ENCODE peak calls at places on chromosome 9, in eight cellular contexts. C is HCT116; V is stomach; D is adrenal gland; G is CD8-positive, alpha-beta memory T cell; Z is ascending aorta; N is endodermal cell; Q is upper lobe of right lung. H is an unnamed sample. For H3K36me3, H3K9me3 and H3K4me1, the result is how much of the 10 kb centered on the place peaks cover.

GRCh38 chr9:88387035-88387732 is 1.1 kb upstream of the SPIN1 start:
- DNase-seq in Q (peak), V (peak), Z (no peak), C (peak), N (no peak), D (peak), G (peak), H (peak)

GRCh38 chr9:130402645-130403440 is 41.9 kb upstream of the ASS1 start:
- DNase-seq in G (no peak), C (no peak), D (no peak), Q (no peak), Z (no peak), V (no peak), N (no peak), H (no peak)

GRCh38 chr9:111429175-111429574 is 55.0 kb downstream of the ECPAS start:
- DNase-seq in D (no peak), V (no peak), Q (no peak), C (no peak), N (no peak), Z (no peak), G (no peak), H (no peak)

GRCh38 chr9:20729545-20729944 is 45.5 kb downstream of the FOCAD start:
- DNase-seq in Q (no peak), N (no peak), Z (no peak), V (no peak), D (no peak), C (no peak), G (no peak), H (no peak)

GRCh38 chr9:98861881-98862501 is 54.5 kb downstream of the GALNT12 start:
- DNase-seq in G (no peak), N (no peak), D (no peak), V (no peak), Z (no peak), Q (no peak), C (no peak), H (no peak)

GRCh38 chr9:124254261-124254682 is 3.5 kb upstream of the NEK6 start:
- DNase-seq in Q (no peak), D (no peak), G (no peak), V (no peak), N (no peak), Z (no peak), C (no peak), H (no peak)

GRCh38 chr9:93082841-93083411 is 13.1 kb upstream of the CARD19 start:
- DNase-seq in Z (no peak), V (no peak), D (peak), Q (peak), C (no peak), G (no peak), N (peak), H (no peak)

GRCh38 chr9:102845847-102846246 is 149.3 kb upstream of the CYLC2 start:
- DNase-seq in V (no peak), N (no peak), G (no peak), Z (no peak), D (no peak), C (no peak), Q (no peak), H (no peak)

GRCh38 chr9:72399391-72399790 is 34.4 kb upstream of the ZFAND5 start:
- DNase-seq in Q (no peak), C (no peak), V (no peak), G (no peak), N (no peak), D (no peak), Z (no peak), H (no peak)

GRCh38 chr9:127812936-127813675 is 10.4 kb downstream of the FPGS start:
- DNase-seq in Q (no peak), Z (no peak), G (no peak), N (no peak), C (no peak), V (no peak), D (no peak), H (no peak)

GRCh38 chr9:70945301-70945700 is 176.1 kb downstream of the TRPM3 start:
- DNase-seq in C (no peak), V (no peak), Z (no peak), Q (no peak), N (no peak), G (no peak), D (no peak), H (no peak)

GRCh38 chr9:117088786-117089185 is 326.1 kb downstream of the ASTN2 start:
- DNase-seq in C (no peak), Z (no peak), G (no peak), N (no peak), D (no peak), Q (no peak), V (no peak), H (no peak)

GRCh38 chr9:128862401-128862851 is 19.3 kb downstream of the KYAT1 start:
- DNase-seq in Q (peak), C (no peak), Z (no peak), V (peak), G (no peak), N (no peak), D (no peak), H (no peak)

GRCh38 chr9:125407432-125407973 is 145.9 kb downstream of the GAPVD1 start:
- DNase-seq in C (no peak), G (no peak), Z (no peak), V (no peak), Q (no peak), D (no peak), N (no peak), H (no peak)

GRCh38 chr9:125915606-125916005 is 168.4 kb downstream of the PBX3 start:
- DNase-seq in N (no peak), Q (no peak), C (no peak), V (no peak), Z (no peak), G (no peak), D (no peak), H (no peak)

GRCh38 chr9:124725068-124725452 is 46.1 kb downstream of the NR6A1 start:
- DNase-seq in C (no peak), G (no peak), Q (no peak), D (no peak), N (no peak), V (no peak), Z (no peak), H (no peak)

GRCh38 chr9:133513214-133514088 is 11.3 kb downstream of the MYMK start:
- DNase-seq in V (no peak), N (no peak), Q (no peak), G (no peak), C (no peak), Z (no peak), D (no peak), H (no peak)

GRCh38 chr9:83334320-83334719 is 203.9 kb downstream of the FRMD3 start:
- DNase-seq in Q (peak), D (peak), G (peak), Z (peak), N (peak), V (peak), C (peak), H (peak)

GRCh38 chr9:114156658-114157421 is 1.5 kb downstream of the COL27A1 start:
- DNase-seq in Z (no peak), Q (peak), N (peak), G (no peak), C (no peak), V (peak), D (peak), H (peak)

GRCh38 chr9:107827304-107827703 is 337.7 kb upstream of the KLF4 start:
- DNase-seq in Q (no peak), V (no peak), N (no peak), G (no peak), C (no peak), D (peak), Z (no peak), H (no peak)

GRCh38 chr9:128861501-128861900 is 20.2 kb downstream of the KYAT1 start:
- DNase-seq in Q (no peak), V (no peak), Z (no peak), N (peak), D (no peak), C (no peak), G (no peak), H (no peak)

GRCh38 chr9:134723491-134723890 is 81.9 kb downstream of the COL5A1 start:
- DNase-seq in Q (no peak), N (no peak), C (no peak), V (no peak), G (no peak), Z (no peak), D (no peak), H (no peak)

GRCh38 chr9:127905788-127906191 is 6.4 kb upstream of the ST6GALNAC6 start:
- DNase-seq in D (no peak), Z (no peak), N (no peak), G (peak), C (no peak), V (no peak), Q (peak), H (no peak)

GRCh38 chr9:3240651-3241268 is 285.0 kb downstream of the RFX3 start:
- DNase-seq in C (peak), Q (peak), G (peak), D (peak), Z (no peak), V (peak), N (peak), H (peak)

DNA sequence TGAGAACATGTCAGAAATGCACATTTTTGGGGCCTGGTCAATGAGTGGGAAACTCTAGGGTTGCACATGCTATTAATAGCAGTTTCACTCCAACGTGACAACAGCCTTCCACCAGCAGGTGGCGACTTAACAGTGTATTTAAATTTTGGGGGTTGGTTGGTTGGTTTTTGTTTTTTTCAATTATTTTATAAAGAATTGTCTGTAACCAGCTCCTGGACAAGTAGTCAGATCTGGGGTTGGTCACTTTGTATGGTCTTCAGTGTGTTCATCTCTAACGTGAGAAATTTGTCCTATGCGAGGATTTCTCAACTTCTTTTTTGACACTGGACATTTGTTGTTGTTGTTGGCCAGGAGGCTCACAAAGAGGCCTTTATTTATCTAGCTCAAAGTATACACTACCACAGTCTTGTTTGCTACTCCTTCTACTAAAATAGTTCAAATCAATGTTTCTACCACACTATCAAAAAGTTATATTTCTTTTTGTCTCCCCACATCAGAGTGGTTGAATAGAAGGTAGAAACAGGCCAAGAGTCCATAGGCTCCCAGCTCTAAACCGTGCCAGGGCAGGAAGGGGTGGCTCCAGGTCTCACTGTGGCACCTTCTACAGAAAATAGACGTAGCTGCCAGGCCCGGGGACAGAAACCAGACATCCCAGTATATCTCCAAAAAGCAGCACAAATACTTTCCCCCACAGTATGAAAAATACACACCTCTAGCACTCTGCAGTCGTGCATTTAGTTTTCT is 110.4 kb downstream of the TRPM6 start:
- DNase-seq in D (peak), Z (no peak), Q (peak), N (peak), G (peak), C (peak), V (peak), H (peak)
- H3K36me3 ChIP-seq in D (under half), Z (under half), Q (under half), N (under half), G (under half), C (under half), V (under half), H (under half)

DNA sequence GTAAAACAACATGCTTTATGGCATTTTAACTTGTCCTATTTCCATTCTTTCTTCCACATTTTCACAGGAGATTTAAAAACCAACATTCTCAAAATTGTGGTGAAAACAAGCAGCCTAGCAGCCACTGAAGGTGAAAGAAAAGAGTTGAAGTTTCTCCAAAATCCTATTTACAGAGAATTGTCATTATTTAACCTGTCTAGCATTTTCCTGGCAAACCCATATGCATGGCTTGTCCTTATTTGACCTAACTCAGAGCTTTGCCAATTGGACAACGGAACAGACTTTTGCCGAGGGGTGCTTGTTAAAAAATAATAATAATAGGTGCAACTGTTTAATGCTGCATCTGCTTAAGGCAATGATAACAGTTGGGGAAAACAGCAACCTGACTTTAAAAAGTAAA is 80.4 kb upstream of the PCSK5 start:
- DNase-seq in G (no peak), D (no peak), Z (no peak), Q (no peak), C (no peak), N (no peak), V (no peak), H (no peak)
- H3K9me3 ChIP-seq in G (under half), D (under half), Z (under half), Q (under half), C (under half), N (under half), V (under half), H (under half)

GRCh38 chr9:2213830-2214468 is 198.8 kb downstream of the SMARCA2 start:
- DNase-seq in Q (no peak), Z (no peak), D (no peak), C (no peak), N (no peak), V (no peak), G (no peak), H (no peak)

GRCh38 chr9:2208991-2209390 is 193.8 kb downstream of the SMARCA2 start:
- DNase-seq in Z (no peak), N (no peak), C (no peak), D (no peak), Q (no peak), G (no peak), V (no peak), H (no peak)

GRCh38 chr9:2210201-2210600 is 195.1 kb downstream of the SMARCA2 start:
- DNase-seq in N (no peak), V (no peak), Z (no peak), C (no peak), Q (no peak), G (no peak), D (no peak), H (no peak)

GRCh38 chr9:2208465-2208864 is 193.3 kb downstream of the SMARCA2 start:
- DNase-seq in Z (no peak), Q (no peak), N (no peak), D (no peak), G (no peak), C (no peak), V (no peak), H (no peak)

DNA sequence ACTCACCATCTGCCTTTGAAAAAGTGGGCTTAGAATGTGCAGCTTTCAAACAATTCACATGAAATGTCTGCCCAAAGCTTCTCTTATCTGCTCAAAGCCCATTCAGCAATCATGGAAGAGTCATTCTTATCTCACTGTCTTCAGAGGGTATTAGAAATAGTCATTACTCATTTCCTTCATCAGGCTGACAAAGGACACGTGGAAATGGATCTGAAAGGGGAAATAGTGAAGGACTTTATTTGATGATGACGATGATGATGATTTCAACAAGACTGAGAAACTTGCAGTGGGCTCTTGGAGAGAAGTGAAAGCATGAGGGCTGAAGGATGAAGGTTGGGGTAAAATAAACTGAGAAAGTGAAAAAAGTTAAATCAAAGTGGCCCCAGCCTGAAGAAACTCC is 194.3 kb downstream of the SMARCA2 start:
- DNase-seq in G (no peak), Q (no peak), C (no peak), Z (no peak), N (no peak), D (no peak), V (no peak), H (no peak)
- H3K4me1 ChIP-seq in G (under half), Q (under half), C (under half), Z (under half), N (under half), D (under half), V (under half), H (under half)

GRCh38 chr9:132267660-132268059 is 87.1 kb downstream of the SETX start:
- DNase-seq in N (no peak), V (no peak), Z (no peak), Q (no peak), D (no peak), G (no peak), C (no peak), H (no peak)
- H3K36me3 ChIP-seq in N (half or more), V (half or more), Z (half or more), Q (half or more), D (under half), G (half or more), C (under half), H (half or more)

DNA sequence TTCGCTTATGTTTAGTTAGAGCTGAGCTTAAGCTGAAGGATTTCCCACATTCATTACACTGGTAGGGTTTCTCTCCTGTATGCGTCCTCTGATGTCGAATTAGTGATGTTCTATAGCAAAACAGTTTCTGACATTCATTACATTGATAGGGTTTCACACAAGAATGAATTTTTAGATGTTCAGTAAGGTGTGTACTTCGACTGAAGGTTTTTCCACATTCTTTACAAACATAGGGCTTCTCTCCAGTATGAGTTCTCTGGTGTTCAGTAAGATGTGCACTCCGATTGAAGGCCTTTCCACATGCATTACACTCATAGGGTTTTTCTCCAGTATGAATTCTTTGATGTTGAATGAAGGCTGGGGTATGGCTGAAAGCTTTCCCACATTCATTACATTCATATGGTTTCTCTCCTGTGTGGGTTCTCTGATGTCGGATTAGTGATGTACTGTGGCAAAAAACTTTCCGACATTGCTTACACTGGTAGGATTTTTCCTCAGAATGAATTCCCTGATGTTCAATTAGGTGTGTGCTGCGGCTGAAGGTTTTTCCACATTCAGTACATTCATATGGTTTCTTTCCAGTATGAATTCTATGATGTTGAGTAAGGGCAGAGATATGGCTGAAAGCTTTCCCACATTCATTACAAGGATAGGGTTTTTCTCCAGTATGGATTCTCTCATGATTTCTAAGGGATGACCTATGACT is 14.6 kb downstream of the ZNF883 start:
- DNase-seq in G (no peak), V (no peak), D (no peak), Q (no peak), N (no peak), C (no peak), Z (no peak), H (no peak)
- H3K9me3 ChIP-seq in G (under half), V (half or more), D (under half), Q (half or more), N (half or more), C (under half), Z (half or more), H (under half)

DNA sequence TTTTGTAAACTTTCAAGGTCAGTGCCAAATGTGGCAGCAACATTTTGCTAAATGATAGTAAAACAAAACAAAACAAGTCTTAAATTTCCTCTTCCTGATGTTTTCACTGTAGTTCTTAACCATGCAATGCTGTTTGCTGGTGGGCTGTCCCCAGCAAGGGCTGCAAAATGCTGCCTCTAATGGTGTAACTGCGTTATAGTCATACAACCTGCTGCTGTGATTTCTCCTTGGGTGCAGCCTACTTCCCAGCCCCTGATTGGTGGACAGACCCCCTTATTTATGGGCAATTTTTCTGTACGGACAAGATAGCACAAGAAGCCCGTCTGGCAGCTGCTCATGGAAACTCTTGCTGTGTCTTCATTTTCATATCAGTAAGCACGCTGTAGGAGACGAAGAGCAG is 26.6 kb upstream of the PIP5K1B start:
- DNase-seq in G (no peak), Z (no peak), C (peak), V (no peak), Q (no peak), D (peak), N (peak), H (peak)
- H3K4me1 ChIP-seq in G (under half), Z (under half), C (under half), V (under half), Q (under half), D (under half), N (under half), H (under half)

DNA sequence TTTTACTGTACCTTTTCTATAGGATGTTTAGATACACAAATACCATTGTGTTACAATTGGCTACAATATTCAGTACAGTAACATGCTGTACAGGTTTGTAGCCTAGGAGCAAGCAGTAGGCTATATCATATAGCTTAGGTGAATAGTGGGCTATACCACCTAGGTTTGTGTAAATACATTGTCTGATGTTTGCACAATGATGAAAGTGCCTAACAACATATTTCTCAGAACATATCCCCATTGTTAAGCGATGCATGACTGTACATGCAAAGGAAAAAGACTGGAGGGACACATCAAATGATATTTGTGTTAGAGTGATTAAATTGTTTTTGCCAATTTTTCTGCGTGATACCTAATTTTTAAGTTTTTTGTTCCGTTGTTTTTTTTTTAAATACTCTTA is 5.3 kb downstream of the CHMP5 start:
- DNase-seq in V (no peak), G (no peak), Z (no peak), N (no peak), Q (no peak), D (no peak), C (no peak), H (no peak)
- H3K36me3 ChIP-seq in V (half or more), G (under half), Z (half or more), N (half or more), Q (half or more), D (under half), C (under half), H (half or more)